ENCODE peak calls at places on chromosome 16, in nine cellular contexts. L, S, G, H, M, V, J, A and Y are unnamed samples.

GRCh38 chr16:81265658-81266451 is 27.4 kb downstream of the BCO1 start:
- DNase-seq in L (no peak), S (peak), G (peak), H (peak), M (peak), V (peak), J (peak), A (peak), Y (no peak)

GRCh38 chr16:21167929-21168602 is 9.6 kb downstream of the LDAF1 start:
- DNase-seq in L (no peak), S (no peak), G (no peak), H (no peak), M (no peak), V (no peak), J (no peak), A (no peak), Y (no peak)

GRCh38 chr16:89309438-89310122 is 92.1 kb downstream of the ZNF778 start:
- DNase-seq in L (no peak), S (no peak), G (no peak), H (no peak), M (no peak), V (no peak), J (no peak), A (no peak), Y (no peak)

GRCh38 chr16:28537964-28538732 is 626 bp downstream of the NUPR1 start:
- DNase-seq in L (no peak), S (peak), G (no peak), H (no peak), M (no peak), V (no peak), J (peak), A (peak), Y (no peak)

GRCh38 chr16:11402051-11402744 is 56.9 kb downstream of the RMI2 start:
- DNase-seq in L (peak), S (no peak), G (peak), H (no peak), M (peak), V (no peak), J (peak), A (no peak), Y (no peak)

GRCh38 chr16:1945559-1946391 is 2.8 kb upstream of the MSRB1 start:
- DNase-seq in L (no peak), S (no peak), G (no peak), H (no peak), M (peak), V (no peak), J (no peak), A (no peak), Y (no peak)

GRCh38 chr16:78695371-78695770 is 595.9 kb downstream of the WWOX start:
- DNase-seq in L (no peak), S (no peak), G (no peak), H (no peak), M (no peak), V (no peak), J (peak), A (no peak), Y (no peak)

GRCh38 chr16:50781043-50781442 is 39.2 kb downstream of the CYLD start:
- DNase-seq in L (no peak), S (no peak), G (no peak), H (peak), M (no peak), V (no peak), J (no peak), A (no peak), Y (peak)

GRCh38 chr16:28842696-28843095 is 3.5 kb downstream of the TUFM start:
- DNase-seq in L (no peak), S (no peak), G (no peak), H (no peak), M (no peak), V (no peak), J (no peak), A (no peak), Y (no peak)

GRCh38 chr16:90048347-90048722 is 28.8 kb downstream of the PRDM7 start:
- DNase-seq in L (no peak), S (no peak), G (no peak), H (no peak), M (no peak), V (no peak), J (no peak), A (no peak), Y (no peak)

GRCh38 chr16:75378616-75379015 is 54.7 kb downstream of the CFDP1 start:
- DNase-seq in L (no peak), S (no peak), G (no peak), H (peak), M (no peak), V (no peak), J (no peak), A (no peak), Y (no peak)

GRCh38 chr16:89060207-89060794 is 33.4 kb upstream of the ACSF3 start:
- DNase-seq in L (no peak), S (no peak), G (no peak), H (no peak), M (no peak), V (no peak), J (no peak), A (no peak), Y (no peak)

GRCh38 chr16:48136547-48137360 is 19.0 kb downstream of the ABCC12 start:
- DNase-seq in L (no peak), S (no peak), G (peak), H (no peak), M (no peak), V (no peak), J (peak), A (no peak), Y (no peak)

GRCh38 chr16:57764341-57765159 is 29.0 kb downstream of the KATNB1 start:
- DNase-seq in L (peak), S (no peak), G (peak), H (peak), M (no peak), V (no peak), J (peak), A (no peak), Y (peak)

GRCh38 chr16:81843243-81843582 is 64.1 kb downstream of the PLCG2 start:
- DNase-seq in L (no peak), S (no peak), G (no peak), H (no peak), M (no peak), V (no peak), J (no peak), A (no peak), Y (no peak)

GRCh38 chr16:74224828-74225227 is 71.8 kb upstream of the PSMD7 start:
- DNase-seq in L (no peak), S (no peak), G (no peak), H (peak), M (no peak), V (no peak), J (no peak), A (no peak), Y (peak)

GRCh38 chr16:526181-527014 is 1.1 kb upstream of the CAPN15 start:
- DNase-seq in L (no peak), S (peak), G (peak), H (peak), M (no peak), V (peak), J (peak), A (no peak), Y (peak)

GRCh38 chr16:67967956-67968439 is 439 bp downstream of the SLC12A4 start:
- DNase-seq in L (peak), S (peak), G (no peak), H (peak), M (peak), V (no peak), J (no peak), A (no peak), Y (peak)

GRCh38 chr16:30430428-30430970 is 669 bp upstream of the DCTPP1 start:
- DNase-seq in L (peak), S (no peak), G (peak), H (no peak), M (peak), V (no peak), J (no peak), A (no peak), Y (no peak)
- H3K4me3 ChIP-seq in L (peak), S (peak), G (peak), H (no peak), M (no peak), V (peak), J (peak), A (peak), Y (no peak)

DNA sequence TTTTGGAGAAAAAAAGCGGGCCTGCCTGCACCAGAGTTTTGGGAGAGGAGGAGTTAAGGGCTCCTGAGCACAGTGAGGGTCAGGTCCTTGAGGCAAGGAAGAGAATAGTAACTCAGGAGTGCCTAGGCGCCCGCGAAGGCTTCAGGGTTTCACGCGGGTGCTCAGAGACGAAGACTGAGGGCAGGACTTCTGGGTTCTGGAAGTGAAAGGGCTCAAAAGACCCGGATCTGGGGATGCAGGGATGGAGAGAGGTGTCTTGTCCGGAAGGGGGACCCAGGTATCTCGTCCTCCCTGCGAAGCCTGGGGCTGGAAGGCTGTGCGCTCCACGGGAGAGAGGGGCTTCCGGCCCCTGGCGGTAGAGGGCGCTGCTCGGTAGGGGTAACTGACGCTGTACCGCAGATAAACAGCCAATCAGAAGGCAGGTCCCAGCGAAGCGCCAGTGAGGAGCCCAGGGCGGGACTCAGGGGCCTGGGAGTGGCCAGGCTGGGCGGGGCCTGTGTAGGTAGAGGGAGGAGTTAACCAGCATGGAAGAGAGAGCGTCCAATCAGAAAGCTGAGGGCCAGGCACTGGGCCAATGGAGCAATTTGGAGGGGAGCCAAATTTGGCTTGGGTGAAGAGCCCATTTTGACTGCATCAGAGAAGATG is 729 bp downstream of the TGFB1I1 start:
- DNase-seq in L (peak), S (peak), G (peak), H (peak), M (peak), V (peak), J (peak), A (peak), Y (peak)
- H3K4me3 ChIP-seq in L (peak), S (peak), G (peak), H (peak), M (peak), V (peak), J (peak), A (peak), Y (peak)

GRCh38 chr16:22353188-22353919 is 21.1 kb downstream of the CDR2 start:
- DNase-seq in L (no peak), S (peak), G (no peak), H (peak), M (no peak), V (no peak), J (no peak), A (no peak), Y (peak)
- H3K4me3 ChIP-seq in L (no peak), S (no peak), G (no peak), H (no peak), M (no peak), V (no peak), J (no peak), A (no peak), Y (no peak)

DNA sequence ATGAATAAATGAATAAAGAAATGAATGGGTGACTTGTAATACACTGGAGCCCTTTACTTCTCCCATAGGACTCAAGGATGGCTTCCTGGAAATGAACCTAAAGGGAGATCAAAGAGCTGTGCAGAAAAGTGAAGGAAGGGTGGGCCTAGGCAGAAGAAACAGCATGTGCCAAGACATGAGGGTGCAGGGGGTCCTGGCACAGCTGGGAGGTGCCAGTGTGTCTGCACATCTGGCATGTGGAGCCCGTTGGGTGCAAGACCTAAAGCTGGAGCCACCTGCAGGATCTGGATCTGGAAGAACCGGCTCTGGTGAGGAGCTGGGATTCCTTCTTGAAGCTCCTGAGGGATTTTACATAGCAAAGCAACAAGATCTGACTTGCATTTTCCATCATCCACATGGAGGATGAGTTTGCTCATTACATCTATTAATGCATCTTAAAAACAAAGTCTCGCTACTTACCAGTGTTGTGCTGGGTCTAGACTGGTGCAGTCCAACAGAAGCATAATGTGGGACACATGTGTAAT is 120.2 kb downstream of the IRX3 start:
- DNase-seq in L (no peak), S (no peak), G (no peak), H (no peak), M (no peak), V (no peak), J (no peak), A (no peak), Y (peak)
- H3K4me3 ChIP-seq in L (no peak), S (no peak), G (no peak), H (no peak), M (no peak), V (no peak), J (no peak), A (no peak), Y (no peak)

DNA sequence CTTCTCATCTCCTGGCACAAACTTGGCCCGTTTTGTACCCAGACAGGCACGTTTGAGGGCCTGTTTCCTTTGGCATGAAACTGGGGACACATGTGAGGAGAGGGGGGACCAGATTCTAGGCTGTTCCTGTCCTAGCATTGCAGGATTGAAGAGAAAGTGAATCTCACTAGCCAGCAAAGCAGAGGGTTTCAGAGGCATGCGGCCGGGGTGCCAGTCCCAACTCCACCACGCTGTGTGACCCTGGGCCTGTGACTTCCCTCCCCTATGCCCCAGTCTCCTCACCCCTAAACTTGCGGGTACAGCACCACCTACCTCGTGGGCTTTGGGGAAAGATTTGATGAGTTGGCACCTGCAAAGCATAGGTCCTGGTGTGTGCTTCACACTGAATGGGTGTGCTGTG is 53.5 kb upstream of the CIBAR2 start:
- DNase-seq in L (no peak), S (no peak), G (no peak), H (no peak), M (no peak), V (no peak), J (no peak), A (no peak), Y (no peak)
- H3K4me3 ChIP-seq in L (no peak), S (no peak), G (no peak), H (no peak), M (no peak), V (no peak), J (no peak), A (no peak), Y (no peak)

GRCh38 chr16:3021449-3022207 is 1.5 kb downstream of the TNFRSF12A start:
- DNase-seq in L (peak), S (peak), G (peak), H (peak), M (peak), V (peak), J (peak), A (peak), Y (peak)

GRCh38 chr16:3020604-3021448 is 658 bp downstream of the TNFRSF12A start:
- DNase-seq in L (peak), S (peak), G (peak), H (peak), M (peak), V (peak), J (peak), A (peak), Y (peak)

GRCh38 chr16:3023415-3023668 is 400 bp downstream of the HCFC1R1 start:
- DNase-seq in L (no peak), S (no peak), G (peak), H (peak), M (no peak), V (no peak), J (peak), A (peak), Y (peak)

GRCh38 chr16:3022697-3023414 is 886 bp downstream of the HCFC1R1 start:
- DNase-seq in L (no peak), S (no peak), G (no peak), H (no peak), M (peak), V (no peak), J (peak), A (peak), Y (no peak)

DNA sequence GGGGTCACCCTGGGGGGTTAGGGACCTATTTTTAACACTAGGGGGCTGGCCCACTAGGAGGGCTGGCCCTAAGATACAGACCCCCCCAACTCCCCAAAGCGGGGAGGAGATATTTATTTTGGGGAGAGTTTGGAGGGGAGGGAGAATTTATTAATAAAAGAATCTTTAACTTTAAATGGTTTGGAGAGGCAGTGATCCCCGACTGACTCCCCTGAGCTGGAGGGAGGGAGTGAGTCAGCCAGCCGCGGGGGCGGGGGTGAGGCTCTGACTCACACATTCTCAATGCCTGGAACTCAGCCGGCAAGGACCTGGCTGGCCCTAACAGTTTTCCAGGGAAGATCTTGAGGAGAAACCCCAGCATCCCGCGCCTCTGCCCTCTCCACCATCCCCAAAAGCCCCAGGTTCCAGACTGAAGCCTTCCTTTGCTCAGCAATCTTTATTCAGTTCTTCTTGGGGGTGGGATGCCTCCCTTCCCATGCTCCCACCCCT is 1.5 kb downstream of the HCFC1R1 start:
- DNase-seq in L (no peak), S (peak), G (peak), H (peak), M (peak), V (peak), J (peak), A (peak), Y (peak)
- H3K4me3 ChIP-seq in L (peak), S (peak), G (peak), H (peak), M (peak), V (peak), J (no peak), A (peak), Y (peak)

DNA sequence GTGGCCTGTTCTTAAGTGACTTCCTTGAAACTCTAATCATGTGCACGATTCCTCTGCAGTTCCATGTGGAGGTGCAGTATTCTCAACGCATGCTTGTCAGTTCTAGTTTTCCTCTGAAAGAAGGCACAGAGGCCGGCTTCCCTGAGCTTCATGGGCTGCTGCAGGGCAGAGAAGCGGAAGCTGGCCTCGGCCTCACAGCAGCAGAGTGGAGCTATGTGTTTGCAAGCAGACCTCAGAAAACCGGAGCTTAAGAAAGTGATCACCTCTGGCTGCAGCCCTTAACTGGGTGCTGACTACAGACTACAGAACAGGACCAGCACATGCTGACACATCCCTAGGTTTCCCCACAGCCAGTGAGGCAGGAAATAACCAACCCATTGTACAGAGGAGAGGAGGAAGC is 500.7 kb downstream of the GRIN2A start:
- DNase-seq in L (no peak), S (no peak), G (no peak), H (no peak), M (no peak), V (no peak), J (no peak), A (no peak), Y (no peak)
- H3K4me3 ChIP-seq in L (no peak), S (no peak), G (no peak), H (no peak), M (no peak), V (no peak), J (no peak), A (no peak), Y (no peak)

GRCh38 chr16:77657016-77657415 is 65.3 kb upstream of the NUDT7 start:
- DNase-seq in L (no peak), S (no peak), G (no peak), H (no peak), M (no peak), V (no peak), J (no peak), A (no peak), Y (no peak)
- H3K4me3 ChIP-seq in L (no peak), S (no peak), G (no peak), H (no peak), M (no peak), V (no peak), J (no peak), A (no peak), Y (no peak)